ENCODE peak calls at places on chromosome 20, in four cellular contexts. One of them, this sample, is unnamed.

GRCh38 chr20:47441774-47442150 is 59.9 kb upstream of the NCOA3 start:
- DNase-seq in retinal pigment epithelial cell: no peak
- DNase-seq in dorsolateral prefrontal cortex: no peak
- DNase-seq in ovary: no peak
- DNase-seq in this sample: no peak

GRCh38 chr20:23361108-23361650 is 803 bp upstream of the GZF1 start:
- DNase-seq in retinal pigment epithelial cell: no peak
- DNase-seq in dorsolateral prefrontal cortex: no peak
- DNase-seq in ovary: no peak
- DNase-seq in this sample: no peak

GRCh38 chr20:15942130-15942529 is 631.1 kb downstream of the KIF16B start:
- DNase-seq in retinal pigment epithelial cell: no peak
- DNase-seq in dorsolateral prefrontal cortex: no peak
- DNase-seq in ovary: no peak
- DNase-seq in this sample: no peak

GRCh38 chr20:34938466-34939163 is 17.0 kb downstream of the GSS start:
- DNase-seq in retinal pigment epithelial cell: no peak
- DNase-seq in dorsolateral prefrontal cortex: no peak
- DNase-seq in ovary: peak
- DNase-seq in this sample: no peak

GRCh38 chr20:56460459-56460858 is 8.0 kb upstream of the RTF2 start:
- DNase-seq in retinal pigment epithelial cell: no peak
- DNase-seq in dorsolateral prefrontal cortex: no peak
- DNase-seq in ovary: no peak
- DNase-seq in this sample: no peak

GRCh38 chr20:3876676-3877075 is 12.5 kb upstream of the PANK2 start:
- DNase-seq in retinal pigment epithelial cell: no peak
- DNase-seq in dorsolateral prefrontal cortex: no peak
- DNase-seq in ovary: no peak
- DNase-seq in this sample: no peak

GRCh38 chr20:46252352-46253091 is 55.8 kb downstream of the CDH22 start:
- DNase-seq in retinal pigment epithelial cell: no peak
- DNase-seq in dorsolateral prefrontal cortex: no peak
- DNase-seq in ovary: no peak
- DNase-seq in this sample: no peak

GRCh38 chr20:13009682-13010406 is 1.1 kb downstream of the SPTLC3 start:
- DNase-seq in retinal pigment epithelial cell: peak
- DNase-seq in dorsolateral prefrontal cortex: no peak
- DNase-seq in ovary: peak
- DNase-seq in this sample: peak

GRCh38 chr20:58772786-58773185 is 77.9 kb downstream of the GNAS-AS1 start:
- DNase-seq in retinal pigment epithelial cell: no peak
- DNase-seq in dorsolateral prefrontal cortex: no peak
- DNase-seq in ovary: no peak
- DNase-seq in this sample: no peak

GRCh38 chr20:14334306-14334930 is 3.0 kb downstream of the FLRT3 start:
- DNase-seq in retinal pigment epithelial cell: peak
- DNase-seq in dorsolateral prefrontal cortex: no peak
- DNase-seq in ovary: peak
- DNase-seq in this sample: no peak

GRCh38 chr20:407097-407952 is 774 bp upstream of the RBCK1 start:
- DNase-seq in retinal pigment epithelial cell: peak
- DNase-seq in dorsolateral prefrontal cortex: peak
- DNase-seq in ovary: peak
- DNase-seq in this sample: peak

GRCh38 chr20:4673371-4674001 is 48.2 kb upstream of the PRND start:
- DNase-seq in retinal pigment epithelial cell: no peak
- DNase-seq in dorsolateral prefrontal cortex: no peak
- DNase-seq in ovary: no peak
- DNase-seq in this sample: no peak

GRCh38 chr20:63915471-63915870 is 20.5 kb downstream of the DNAJC5 start:
- DNase-seq in retinal pigment epithelial cell: no peak
- DNase-seq in dorsolateral prefrontal cortex: no peak
- DNase-seq in ovary: no peak
- DNase-seq in this sample: no peak

GRCh38 chr20:57061058-57061900 is 205.2 kb downstream of the BMP7 start:
- DNase-seq in retinal pigment epithelial cell: no peak
- DNase-seq in dorsolateral prefrontal cortex: no peak
- DNase-seq in ovary: no peak
- DNase-seq in this sample: no peak

GRCh38 chr20:17615645-17616479 is 46.0 kb downstream of the DSTN start:
- DNase-seq in retinal pigment epithelial cell: no peak
- DNase-seq in dorsolateral prefrontal cortex: peak
- DNase-seq in ovary: no peak
- DNase-seq in this sample: no peak

GRCh38 chr20:23061713-23062561 is 12.5 kb upstream of the THBD start:
- DNase-seq in retinal pigment epithelial cell: no peak
- DNase-seq in dorsolateral prefrontal cortex: no peak
- DNase-seq in ovary: peak
- DNase-seq in this sample: no peak

GRCh38 chr20:25486377-25486776 is 78.9 kb downstream of the GINS1 start:
- DNase-seq in retinal pigment epithelial cell: no peak
- DNase-seq in dorsolateral prefrontal cortex: no peak
- DNase-seq in ovary: peak
- DNase-seq in this sample: peak

GRCh38 chr20:39195495-39196129 is 233.5 kb downstream of the DHX35 start:
- DNase-seq in retinal pigment epithelial cell: no peak
- DNase-seq in dorsolateral prefrontal cortex: no peak
- DNase-seq in ovary: no peak
- DNase-seq in this sample: peak

GRCh38 chr20:46070215-46070910 is 19.4 kb downstream of the NCOA5 start:
- DNase-seq in retinal pigment epithelial cell: no peak
- DNase-seq in dorsolateral prefrontal cortex: no peak
- DNase-seq in ovary: no peak
- DNase-seq in this sample: no peak

GRCh38 chr20:875115-875514 is 41.0 kb downstream of the ANGPT4 start:
- DNase-seq in retinal pigment epithelial cell: no peak
- DNase-seq in dorsolateral prefrontal cortex: no peak
- DNase-seq in ovary: no peak
- DNase-seq in this sample: no peak

GRCh38 chr20:63580796-63581461 is 6.9 kb upstream of the HELZ2 start:
- DNase-seq in retinal pigment epithelial cell: no peak
- DNase-seq in dorsolateral prefrontal cortex: no peak
- DNase-seq in ovary: peak
- DNase-seq in this sample: peak

GRCh38 chr20:33093074-33093473 is 13.6 kb downstream of the BPIFB4 start:
- DNase-seq in retinal pigment epithelial cell: no peak
- DNase-seq in dorsolateral prefrontal cortex: no peak
- DNase-seq in ovary: no peak
- DNase-seq in this sample: no peak

GRCh38 chr20:49907405-49908257 is 7.7 kb downstream of the SPATA2 start:
- DNase-seq in retinal pigment epithelial cell: no peak
- DNase-seq in dorsolateral prefrontal cortex: no peak
- DNase-seq in ovary: no peak
- DNase-seq in this sample: no peak
- H3K4me3 ChIP-seq in retinal pigment epithelial cell: no peak
- H3K4me3 ChIP-seq in dorsolateral prefrontal cortex: no peak
- H3K4me3 ChIP-seq in ovary: no peak
- H3K4me3 ChIP-seq in this sample: no peak

GRCh38 chr20:48620486-48621255 is 207.1 kb downstream of the PREX1 start:
- DNase-seq in retinal pigment epithelial cell: peak
- DNase-seq in dorsolateral prefrontal cortex: peak
- DNase-seq in ovary: peak
- DNase-seq in this sample: peak
- H3K4me3 ChIP-seq in retinal pigment epithelial cell: peak
- H3K4me3 ChIP-seq in dorsolateral prefrontal cortex: peak
- H3K4me3 ChIP-seq in ovary: peak
- H3K4me3 ChIP-seq in this sample: peak

DNA sequence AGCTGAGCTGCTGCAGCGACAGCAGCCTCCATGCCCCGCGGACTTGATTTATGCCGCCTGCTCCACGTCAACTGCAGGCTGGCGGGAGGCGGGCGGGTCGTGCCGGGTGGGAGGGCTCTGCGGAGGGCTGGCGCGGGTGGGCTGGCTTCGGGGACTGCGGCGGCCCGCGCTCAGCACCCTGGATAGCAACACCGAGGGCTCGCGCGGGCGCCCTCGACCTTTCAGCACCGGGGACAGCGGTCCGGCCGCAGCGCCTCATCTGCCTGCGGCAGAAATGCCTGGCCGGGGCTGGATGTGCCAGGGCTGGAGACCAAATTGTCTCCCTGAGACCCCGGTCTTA is 792 bp downstream of the SNAP25 start:
- DNase-seq in retinal pigment epithelial cell: no peak
- DNase-seq in dorsolateral prefrontal cortex: peak
- DNase-seq in ovary: peak
- DNase-seq in this sample: peak
- H3K4me3 ChIP-seq in retinal pigment epithelial cell: peak
- H3K4me3 ChIP-seq in dorsolateral prefrontal cortex: peak
- H3K4me3 ChIP-seq in ovary: peak
- H3K4me3 ChIP-seq in this sample: peak

GRCh38 chr20:61588356-61589054 is 336.4 kb downstream of the CDH4 start:
- DNase-seq in retinal pigment epithelial cell: peak
- DNase-seq in dorsolateral prefrontal cortex: no peak
- DNase-seq in ovary: no peak
- DNase-seq in this sample: no peak
- H3K4me3 ChIP-seq in retinal pigment epithelial cell: no peak
- H3K4me3 ChIP-seq in dorsolateral prefrontal cortex: no peak
- H3K4me3 ChIP-seq in ovary: no peak
- H3K4me3 ChIP-seq in this sample: no peak

DNA sequence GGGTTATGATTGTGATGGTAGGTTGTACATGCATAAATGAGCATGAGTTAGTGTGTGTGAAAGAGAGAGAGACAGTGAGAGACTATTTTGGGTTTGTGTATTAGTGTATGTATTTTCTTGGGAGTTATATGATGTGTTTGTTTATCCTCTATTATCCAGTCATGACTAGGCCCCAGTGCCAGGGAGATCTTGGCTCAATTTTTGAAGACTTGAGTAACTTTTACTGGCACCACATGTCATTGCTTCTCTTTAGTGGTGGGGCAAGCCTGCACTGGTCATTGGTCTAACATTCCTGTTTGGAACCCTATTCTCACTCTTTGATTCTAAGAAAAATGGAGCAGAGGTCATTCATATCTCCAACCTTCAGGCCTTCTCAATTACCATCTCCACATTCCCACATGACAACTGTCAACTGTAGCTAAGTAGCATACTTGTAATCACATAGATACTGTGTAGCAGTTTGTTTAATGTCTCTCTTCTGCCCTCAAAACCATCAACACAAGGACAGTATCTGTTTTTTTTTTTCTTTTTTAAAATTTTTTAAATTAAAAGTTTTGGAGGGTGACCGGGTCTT is 8.8 kb downstream of the L3MBTL1 start:
- DNase-seq in retinal pigment epithelial cell: no peak
- DNase-seq in dorsolateral prefrontal cortex: no peak
- DNase-seq in ovary: no peak
- DNase-seq in this sample: no peak
- H3K4me3 ChIP-seq in retinal pigment epithelial cell: no peak
- H3K4me3 ChIP-seq in dorsolateral prefrontal cortex: peak
- H3K4me3 ChIP-seq in ovary: no peak
- H3K4me3 ChIP-seq in this sample: no peak

GRCh38 chr20:2652724-2653510 is 485 bp downstream of the NOP56 start:
- DNase-seq in retinal pigment epithelial cell: no peak
- DNase-seq in dorsolateral prefrontal cortex: peak
- DNase-seq in ovary: no peak
- DNase-seq in this sample: peak

GRCh38 chr20:2653511-2654383 is 1.3 kb downstream of the NOP56 start:
- DNase-seq in retinal pigment epithelial cell: no peak
- DNase-seq in dorsolateral prefrontal cortex: no peak
- DNase-seq in ovary: no peak
- DNase-seq in this sample: no peak

GRCh38 chr20:2656471-2657117 is 4.2 kb downstream of the NOP56 start:
- DNase-seq in retinal pigment epithelial cell: no peak
- DNase-seq in dorsolateral prefrontal cortex: no peak
- DNase-seq in ovary: no peak
- DNase-seq in this sample: no peak

GRCh38 chr20:2655331-2656116 is 3.1 kb downstream of the NOP56 start:
- DNase-seq in retinal pigment epithelial cell: no peak
- DNase-seq in dorsolateral prefrontal cortex: no peak
- DNase-seq in ovary: no peak
- DNase-seq in this sample: no peak

DNA sequence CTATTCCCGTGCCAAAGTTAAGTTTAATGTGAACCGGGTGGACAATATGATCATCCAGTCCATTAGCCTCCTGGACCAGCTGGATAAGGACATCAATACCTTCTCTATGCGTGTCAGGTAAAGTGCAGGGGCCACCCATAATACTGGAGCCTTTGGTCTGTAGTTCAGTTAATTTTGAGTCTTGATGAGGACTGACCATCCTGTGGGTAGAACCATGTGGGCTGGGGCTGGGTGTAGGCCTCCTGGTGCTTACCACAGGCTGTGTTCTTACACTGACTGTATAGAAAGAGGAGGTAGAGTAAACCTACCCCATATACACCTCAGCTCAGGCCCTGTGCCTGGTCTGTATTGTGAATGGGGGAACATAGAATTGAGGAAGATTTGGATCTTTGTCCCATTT is 2.4 kb downstream of the NOP56 start:
- DNase-seq in retinal pigment epithelial cell: no peak
- DNase-seq in dorsolateral prefrontal cortex: no peak
- DNase-seq in ovary: no peak
- DNase-seq in this sample: no peak
- H3K4me3 ChIP-seq in retinal pigment epithelial cell: peak
- H3K4me3 ChIP-seq in dorsolateral prefrontal cortex: no peak
- H3K4me3 ChIP-seq in ovary: no peak
- H3K4me3 ChIP-seq in this sample: no peak

GRCh38 chr20:2654384-2654822 is 2.0 kb downstream of the NOP56 start:
- DNase-seq in retinal pigment epithelial cell: no peak
- DNase-seq in dorsolateral prefrontal cortex: no peak
- DNase-seq in ovary: no peak
- DNase-seq in this sample: no peak
- H3K4me3 ChIP-seq in retinal pigment epithelial cell: peak
- H3K4me3 ChIP-seq in dorsolateral prefrontal cortex: peak
- H3K4me3 ChIP-seq in ovary: no peak
- H3K4me3 ChIP-seq in this sample: peak

DNA sequence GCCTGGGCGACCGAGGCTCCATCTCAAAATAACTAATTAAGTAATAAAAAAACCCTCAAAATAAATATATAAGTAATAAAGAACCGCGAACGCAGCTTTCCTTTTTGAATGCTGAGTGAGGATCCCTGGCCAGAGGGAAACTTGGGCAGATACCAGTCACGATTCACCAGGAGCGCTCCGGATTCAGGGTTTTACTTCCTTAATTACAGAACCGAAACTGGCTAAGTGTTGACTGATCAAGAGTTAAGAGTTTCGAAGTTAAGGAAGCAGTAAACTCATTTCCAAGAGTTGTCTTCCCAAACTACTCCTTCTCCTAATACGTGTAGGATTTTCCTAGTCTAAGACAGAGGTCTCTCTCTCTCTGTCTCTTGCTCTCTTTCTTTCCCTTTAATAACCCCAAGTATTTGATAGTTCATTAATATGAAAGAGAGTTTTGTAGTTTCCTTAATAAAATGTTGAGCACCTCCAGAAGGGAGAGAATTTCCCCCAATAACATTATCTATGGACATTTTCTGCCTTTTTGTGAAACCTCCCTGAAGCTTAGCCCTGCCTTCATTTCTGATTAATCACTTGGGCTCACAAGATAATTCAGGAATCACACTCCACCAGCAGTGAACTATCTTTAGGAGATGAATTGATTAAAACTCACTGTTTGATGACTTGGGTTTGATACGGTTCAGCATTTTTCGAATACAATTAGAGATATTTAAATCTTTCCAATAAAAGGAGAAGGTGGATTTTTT is 61.5 kb upstream of the ZNF217 start:
- DNase-seq in retinal pigment epithelial cell: no peak
- DNase-seq in dorsolateral prefrontal cortex: no peak
- DNase-seq in ovary: no peak
- DNase-seq in this sample: no peak
- H3K4me3 ChIP-seq in retinal pigment epithelial cell: no peak
- H3K4me3 ChIP-seq in dorsolateral prefrontal cortex: no peak
- H3K4me3 ChIP-seq in ovary: no peak
- H3K4me3 ChIP-seq in this sample: no peak

GRCh38 chr20:24469116-24470030 is at the start of gene SYNDIG1:
- DNase-seq in retinal pigment epithelial cell: no peak
- DNase-seq in dorsolateral prefrontal cortex: peak
- DNase-seq in ovary: no peak
- DNase-seq in this sample: no peak
- H3K4me3 ChIP-seq in retinal pigment epithelial cell: no peak
- H3K4me3 ChIP-seq in dorsolateral prefrontal cortex: peak
- H3K4me3 ChIP-seq in ovary: peak
- H3K4me3 ChIP-seq in this sample: peak

This sample was measured in Jurkat, Clone E6-1.